ENCODE peak calls at places on chromosomes 6 and 20, in five cellular contexts. S is kidney, C is esophagus squamous epithelium, F is GM06990, W is PC-3. Q is an unnamed sample.
A peak's percentile ranks its signal among the peaks of the same experiment; 100 is the strongest.

GRCh38 chr6:2857185-2857579 is 15.5 kb upstream of the SERPINB1 start:
- DNase-seq in S (no peak), C (no peak), F (no peak), W (no peak), Q (no peak)

GRCh38 chr6:97304701-97305100 is 21.7 kb upstream of the MMS22L start:
- DNase-seq in S (no peak), C (no peak), F (no peak), W (no peak), Q (no peak)

GRCh38 chr6:40796280-40797223 is 209.4 kb upstream of the LRFN2 start:
- DNase-seq in S (no peak), C (no peak), F (no peak), W (no peak), Q (no peak)

GRCh38 chr6:29494131-29494530 is 6.4 kb upstream of the MAS1L start:
- DNase-seq in S (no peak), C (no peak), F (no peak), W (no peak), Q (no peak)

GRCh38 chr6:43852350-43852864 is 82.4 kb downstream of the VEGFA start:
- DNase-seq in S (no peak), C (no peak), F (no peak), W (no peak), Q (no peak)

GRCh38 chr6:13671742-13672141 is 39.9 kb downstream of the RANBP9 start:
- DNase-seq in S (no peak), C (no peak), F (no peak), W (no peak), Q (no peak)

GRCh38 chr6:99013661-99014458 is 66.1 kb upstream of the FBXL4 start:
- DNase-seq in S (no peak), C (no peak), F (no peak), W (no peak), Q (no peak)

GRCh38 chr6:37758647-37759046 is 60.9 kb upstream of the ZFAND3 start:
- DNase-seq in S (no peak), C (no peak), F (no peak), W (no peak), Q (no peak)

GRCh38 chr20:12383770-12384304 is 466.1 kb downstream of the BTBD3 start:
- DNase-seq in S (no peak), C (no peak), F (no peak), W (peak; percentile 87), Q (no peak)

GRCh38 chr6:10837009-10837691 is 1.2 kb downstream of the MAK start:
- DNase-seq in S (peak; percentile 76), C (no peak), F (no peak), W (peak; percentile 28), Q (no peak)

GRCh38 chr20:39659010-39659409 is 696.9 kb downstream of the DHX35 start:
- DNase-seq in S (no peak), C (no peak), F (no peak), W (no peak), Q (no peak)

GRCh38 chr6:143336446-143337152 is 113.9 kb downstream of the ADAT2 start:
- DNase-seq in S (no peak), C (no peak), F (no peak), W (peak; percentile 82), Q (no peak)

GRCh38 chr20:35773154-35773751 is 1.4 kb downstream of the PHF20 start:
- DNase-seq in S (no peak), C (peak; percentile 3), F (no peak), W (peak; percentile 39), Q (no peak)

GRCh38 chr6:18990313-18990978 is 603.3 kb downstream of the RNF144B start:
- DNase-seq in S (peak; percentile 90), C (no peak), F (peak; percentile 13), W (peak; percentile 73), Q (no peak)

GRCh38 chr6:87731818-87732661 is 30.0 kb upstream of the AKIRIN2 start:
- DNase-seq in S (peak; percentile 94), C (no peak), F (peak; percentile 60), W (peak; percentile 91), Q (peak; percentile 53)

GRCh38 chr6:147117009-147117408 is 87.2 kb upstream of the STXBP5 start:
- DNase-seq in S (no peak), C (no peak), F (no peak), W (no peak), Q (no peak)

GRCh38 chr6:19866199-19866872 is 29.2 kb downstream of the ID4 start:
- DNase-seq in S (no peak), C (no peak), F (no peak), W (no peak), Q (no peak)

GRCh38 chr6:37306026-37306425 is 47.8 kb upstream of the RNF8 start:
- DNase-seq in S (no peak), C (no peak), F (no peak), W (no peak), Q (no peak)

GRCh38 chr6:118354641-118355040 is 193.5 kb upstream of the PLN start:
- DNase-seq in S (no peak), C (no peak), F (peak; percentile 28), W (no peak), Q (no peak)

GRCh38 chr6:35049885-35050284 is 91.3 kb downstream of the TCP11 start:
- DNase-seq in S (no peak), C (no peak), F (no peak), W (no peak), Q (peak; percentile 52)

GRCh38 chr6:118685823-118686449 is 34.5 kb upstream of the CEP85L start:
- DNase-seq in S (no peak), C (no peak), F (no peak), W (no peak), Q (no peak)

GRCh38 chr6:134190883-134191282 is 127.0 kb downstream of the SGK1 start:
- DNase-seq in S (no peak), C (no peak), F (no peak), W (no peak), Q (no peak)

GRCh38 chr6:142685852-142686718 is 258.9 kb downstream of the HIVEP2 start:
- DNase-seq in S (no peak), C (no peak), F (no peak), W (no peak), Q (no peak)

GRCh38 chr6:163955131-163955530 is 540.6 kb downstream of the QKI start:
- DNase-seq in S (no peak), C (no peak), F (no peak), W (no peak), Q (peak; percentile 78)

GRCh38 chr6:161891542-161891941 is 617.7 kb upstream of the AGPAT4 start:
- DNase-seq in S (no peak), C (no peak), F (no peak), W (no peak), Q (no peak)

GRCh38 chr20:58133020-58133419 is 95.4 kb downstream of the ANKRD60 start:
- DNase-seq in S (no peak), C (no peak), F (no peak), W (peak; percentile 66), Q (no peak)

GRCh38 chr20:60812561-60812960 is 439.5 kb upstream of the CDH4 start:
- DNase-seq in S (no peak), C (no peak), F (no peak), W (no peak), Q (no peak)

GRCh38 chr6:106026748-106027147 is 59.4 kb upstream of the PRDM1 start:
- DNase-seq in S (no peak), C (no peak), F (no peak), W (no peak), Q (no peak)

GRCh38 chr20:63743210-63743970 is 3.8 kb downstream of the SLC2A4RG start:
- DNase-seq in S (peak; percentile 66), C (no peak), F (no peak), W (no peak), Q (no peak)

GRCh38 chr20:4470375-4470774 is 251.3 kb upstream of the PRND start:
- DNase-seq in S (no peak), C (no peak), F (no peak), W (peak; percentile 63), Q (peak; percentile 90)

GRCh38 chr6:106448000-106448426 is 87.5 kb downstream of the CRYBG1 start:
- DNase-seq in S (no peak), C (no peak), F (peak; percentile 38), W (no peak), Q (no peak)

GRCh38 chr20:62898970-62899632 is 27.2 kb downstream of the DIDO1 start:
- DNase-seq in S (no peak), C (no peak), F (peak; percentile 42), W (no peak), Q (no peak)

GRCh38 chr6:137767931-137768690 is 98.9 kb upstream of the TNFAIP3 start:
- DNase-seq in S (no peak), C (no peak), F (peak; percentile 44), W (no peak), Q (no peak)

GRCh38 chr6:39453236-39453635 is 130.7 kb upstream of the KCNK16 start:
- DNase-seq in S (no peak), C (no peak), F (no peak), W (no peak), Q (no peak)

GRCh38 chr6:1703923-1704322 is 94.2 kb downstream of the FOXC1 start:
- DNase-seq in S (no peak), C (no peak), F (no peak), W (no peak), Q (no peak)

GRCh38 chr20:51749674-51750036 is 18.5 kb downstream of the ATP9A start:
- DNase-seq in S (no peak), C (no peak), F (no peak), W (peak; percentile 73), Q (no peak)

GRCh38 chr20:33675127-33675954 is 1.1 kb upstream of the NECAB3 start:
- DNase-seq in S (peak; percentile 67), C (no peak), F (no peak), W (no peak), Q (no peak)
- H3K36me3 ChIP-seq in S (no peaks in the 10 kb centered on the region), C (no peaks in the 10 kb centered on the region), F (peaks cover 4% of the 10 kb centered on the region), W (peaks cover 9% of the 10 kb centered on the region), Q (peaks cover 1% of the 10 kb centered on the region)

DNA sequence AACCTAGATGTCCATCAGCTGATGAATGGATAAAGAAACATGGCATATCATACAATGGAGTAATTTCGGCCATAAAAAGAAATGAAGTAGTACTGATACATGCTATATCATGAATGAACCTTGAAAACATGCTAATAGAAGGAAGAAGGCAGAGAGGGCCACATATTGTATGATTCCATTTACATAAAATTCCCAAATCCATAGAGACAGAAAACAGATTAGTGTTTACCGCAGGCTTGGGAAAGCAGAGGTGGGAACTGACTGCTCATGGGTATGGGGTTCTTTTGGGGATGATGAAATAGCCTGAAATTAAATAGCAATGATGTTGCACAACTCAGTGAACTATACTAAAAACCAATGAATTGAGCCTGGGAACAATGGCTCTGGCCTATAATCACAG is 58.3 kb downstream of the SERAC1 start:
- DNase-seq in S (no peak), C (no peak), F (no peak), W (no peak), Q (no peak)
- H3K36me3 ChIP-seq in S (peaks cover 2% of the 10 kb centered on the region), C (no peaks in the 10 kb centered on the region), F (no peaks in the 10 kb centered on the region), W (no peaks in the 10 kb centered on the region), Q (no peaks in the 10 kb centered on the region)

GRCh38 chr20:49637238-49637637 is 69.3 kb upstream of the PTGIS start:
- DNase-seq in S (no peak), C (no peak), F (no peak), W (no peak), Q (no peak)
- H3K36me3 ChIP-seq in S (peaks cover 28% of the 10 kb centered on the region), C (peaks cover 30% of the 10 kb centered on the region), F (peaks cover 20% of the 10 kb centered on the region), W (peaks cover 73% of the 10 kb centered on the region), Q (peaks cover 21% of the 10 kb centered on the region)

GRCh38 chr6:31531162-31531561 is 2.4 kb downstream of the MCCD1 start:
- DNase-seq in S (no peak), C (no peak), F (no peak), W (no peak), Q (no peak)
- H3K36me3 ChIP-seq in S (peaks cover 33% of the 10 kb centered on the region), C (peaks cover 61% of the 10 kb centered on the region), F (peaks cover 40% of the 10 kb centered on the region), W (peaks cover 62% of the 10 kb centered on the region), Q (peaks cover 34% of the 10 kb centered on the region)

GRCh38 chr6:144443157-144443556 is 158.0 kb downstream of the UTRN start:
- DNase-seq in S (no peak), C (no peak), F (no peak), W (no peak), Q (no peak)
- H3K36me3 ChIP-seq in S (peaks cover 16% of the 10 kb centered on the region), C (peaks cover 34% of the 10 kb centered on the region), F (peaks cover 13% of the 10 kb centered on the region), W (peaks cover 42% of the 10 kb centered on the region), Q (peaks cover 15% of the 10 kb centered on the region)